ENCODE peak calls at places on chromosomes 13 and 19, in seven cellular contexts. R, L, U, H, G, C and O are unnamed samples.

GRCh38 chr19:44278181-44278690 is 18.6 kb downstream of the ZNF233 start:
- DNase-seq in R (no peak), L (no peak), U (peak; percentile 29), H (no peak), G (no peak), C (no peak), O (no peak)

GRCh38 chr19:4403005-4403761 is 743 bp downstream of the CHAF1A start:
- DNase-seq in R (no peak), L (no peak), U (no peak), H (peak; percentile 18), G (no peak), C (no peak), O (no peak)

GRCh38 chr13:113589961-113590339 is 5.4 kb downstream of the TFDP1 start:
- DNase-seq in R (no peak), L (no peak), U (no peak), H (peak; percentile 2), G (peak; percentile 39), C (no peak), O (peak; percentile 81)

GRCh38 chr13:81058916-81059290 is 718.0 kb upstream of the SPRY2 start:
- DNase-seq in R (no peak), L (no peak), U (no peak), H (no peak), G (no peak), C (no peak), O (no peak)

GRCh38 chr13:22717036-22717435 is 463.7 kb upstream of the SGCG start:
- DNase-seq in R (no peak), L (no peak), U (no peak), H (no peak), G (no peak), C (no peak), O (no peak)

GRCh38 chr13:50080158-50080855 is 65.1 kb downstream of the KCNRG start:
- DNase-seq in R (no peak), L (peak; percentile 11), U (peak; percentile 23), H (peak; percentile 38), G (no peak), C (peak; percentile 29), O (no peak)

GRCh38 chr19:32372726-32373613 is 27.6 kb downstream of the ZNF507 start:
- DNase-seq in R (no peak), L (no peak), U (peak; percentile 41), H (no peak), G (no peak), C (no peak), O (no peak)

GRCh38 chr19:51025401-51025800 is 1.0 kb downstream of the KLK11 start:
- DNase-seq in R (no peak), L (no peak), U (no peak), H (no peak), G (no peak), C (no peak), O (no peak)

GRCh38 chr19:1302534-1303239 is 17.0 kb downstream of the EFNA2 start:
- DNase-seq in R (no peak), L (peak; percentile 70), U (no peak), H (no peak), G (no peak), C (no peak), O (no peak)